ENCODE peak calls at places on chromosomes 16 and 17, in seven cellular contexts. Y is germinal center; E is astrocyte of the cerebellum; G is stimulated activated CD4-positive, alpha-beta T cell treated with anti-CD3 and anti-CD28 coated beads, Interleukin-4, amount 100 ng/mL, for 48 hours; W is right lobe of liver; B is AG20443; T is NCI-H146. F is an unnamed sample.

GRCh38 chr17:1767358-1767757 is 5.5 kb downstream of the SERPINF1 start:
- DNase-seq in Y (no peak), E (no peak), G (no peak), W (no peak), B (no peak), T (no peak), F (no peak)

GRCh38 chr17:27540300-27541105 is 84.3 kb downstream of the KSR1 start:
- DNase-seq in Y (no peak), E (peak), G (no peak), W (peak), B (peak), T (no peak), F (peak)

GRCh38 chr17:49521521-49522185 is 26.6 kb downstream of the NGFR start:
- DNase-seq in Y (no peak), E (no peak), G (no peak), W (no peak), B (no peak), T (no peak), F (no peak)

GRCh38 chr17:39473310-39473709 is 12.0 kb downstream of the CDK12 start:
- DNase-seq in Y (no peak), E (no peak), G (no peak), W (no peak), B (no peak), T (no peak), F (no peak)

GRCh38 chr17:58492238-58493121 is 4.3 kb upstream of the HSF5 start:
- DNase-seq in Y (no peak), E (no peak), G (no peak), W (no peak), B (no peak), T (no peak), F (peak)

GRCh38 chr17:4533522-4534502 is 21.4 kb downstream of the MYBBP1A start:
- DNase-seq in Y (no peak), E (no peak), G (no peak), W (peak), B (no peak), T (no peak), F (peak)

GRCh38 chr16:81614654-81615359 is 164.3 kb upstream of the PLCG2 start:
- DNase-seq in Y (no peak), E (no peak), G (no peak), W (no peak), B (no peak), T (no peak), F (no peak)

GRCh38 chr17:13919818-13920217 is 149.5 kb upstream of the COX10 start:
- DNase-seq in Y (no peak), E (no peak), G (no peak), W (no peak), B (no peak), T (no peak), F (no peak)

GRCh38 chr17:39979021-39979660 is 1.5 kb upstream of the PSMD3 start:
- DNase-seq in Y (no peak), E (peak), G (no peak), W (no peak), B (peak), T (no peak), F (no peak)

GRCh38 chr16:68473358-68474064 is 25.2 kb upstream of the SMPD3 start:
- DNase-seq in Y (no peak), E (no peak), G (no peak), W (peak), B (no peak), T (no peak), F (no peak)

GRCh38 chr16:58125041-58125440 is 4.1 kb downstream of the CFAP20 start:
- DNase-seq in Y (no peak), E (no peak), G (no peak), W (no peak), B (no peak), T (no peak), F (no peak)

GRCh38 chr16:66930189-66930588 is 4.0 kb downstream of the CIAO2B start:
- DNase-seq in Y (no peak), E (no peak), G (no peak), W (peak), B (no peak), T (no peak), F (peak)

GRCh38 chr16:58459344-58460218 is 40.4 kb upstream of the NDRG4 start:
- DNase-seq in Y (no peak), E (peak), G (peak), W (no peak), B (peak), T (no peak), F (peak)

GRCh38 chr16:1723450-1724147 is 17.6 kb downstream of the MAPK8IP3 start:
- DNase-seq in Y (peak), E (no peak), G (peak), W (no peak), B (peak), T (peak), F (peak)

F was measured in DMS53.